ENCODE peak calls at places on chromosome 7, in five cellular contexts. V, I, K, F and A are unnamed samples.

GRCh38 chr7:90551036-90551435 is 45.1 kb upstream of the CDK14 start:
- DNase-seq in V (no peak), I (peak; percentile 2), K (no peak), F (no peak), A (no peak)

GRCh38 chr7:66697451-66698438 is 42.8 kb upstream of the RABGEF1 start:
- DNase-seq in V (no peak), I (peak; percentile 22), K (no peak), F (no peak), A (no peak)

GRCh38 chr7:111803015-111803758 is 240.9 kb upstream of the IMMP2L start:
- DNase-seq in V (no peak), I (peak; percentile 12), K (no peak), F (no peak), A (no peak)

GRCh38 chr7:33278095-33278494 is 148.7 kb downstream of the BBS9 start:
- DNase-seq in V (no peak), I (no peak), K (no peak), F (no peak), A (no peak)

GRCh38 chr7:152848026-152848425 is 88.5 kb downstream of the ACTR3B start:
- DNase-seq in V (no peak), I (no peak), K (no peak), F (no peak), A (no peak)

GRCh38 chr7:27438878-27439589 is 196.4 kb downstream of the EVX1 start:
- DNase-seq in V (no peak), I (no peak), K (no peak), F (no peak), A (no peak)

GRCh38 chr7:137953692-137954470 is 48.0 kb downstream of the CREB3L2 start:
- DNase-seq in V (no peak), I (peak; percentile 51), K (no peak), F (peak; percentile 66), A (no peak)

GRCh38 chr7:97470726-97471125 is 261.2 kb upstream of the TAC1 start:
- DNase-seq in V (no peak), I (no peak), K (no peak), F (no peak), A (no peak)

GRCh38 chr7:20219446-20220292 is 2.5 kb upstream of the MACC1 start:
- DNase-seq in V (peak; percentile 46), I (peak; percentile 91), K (peak; percentile 99), F (peak; percentile 88), A (peak; percentile 48)

GRCh38 chr7:77727936-77728701 is 31.9 kb downstream of the RSBN1L start:
- DNase-seq in V (no peak), I (no peak), K (no peak), F (no peak), A (no peak)

GRCh38 chr7:897771-898376 is 21.5 kb downstream of the GET4 start:
- DNase-seq in V (no peak), I (no peak), K (no peak), F (no peak), A (no peak)

GRCh38 chr7:28813238-28813962 is 144.7 kb downstream of the TRIL start:
- DNase-seq in V (peak; percentile 20), I (no peak), K (peak; percentile 24), F (no peak), A (no peak)

GRCh38 chr7:130960208-130960988 is 226.4 kb upstream of the KLF14 start:
- DNase-seq in V (no peak), I (peak; percentile 94), K (peak; percentile 73), F (no peak), A (peak; percentile 14)

GRCh38 chr7:129667551-129667950 is 56.0 kb downstream of the NRF1 start:
- DNase-seq in V (no peak), I (no peak), K (no peak), F (no peak), A (no peak)

GRCh38 chr7:30909431-30909830 is 2.2 kb upstream of the AQP1 start:
- DNase-seq in V (no peak), I (no peak), K (no peak), F (no peak), A (no peak)

GRCh38 chr7:11193131-11193867 is 219.6 kb downstream of the PHF14 start:
- DNase-seq in V (no peak), I (peak; percentile 9), K (no peak), F (no peak), A (no peak)

GRCh38 chr7:40541336-40541735 is 406.5 kb downstream of the SUGCT start:
- DNase-seq in V (no peak), I (peak; percentile 29), K (no peak), F (no peak), A (no peak)

GRCh38 chr7:120114626-120115025 is 158.3 kb upstream of the KCND2 start:
- DNase-seq in V (no peak), I (no peak), K (no peak), F (no peak), A (no peak)

GRCh38 chr7:151930026-151930653 is 26.1 kb upstream of the GALNTL5 start:
- DNase-seq in V (no peak), I (no peak), K (no peak), F (no peak), A (no peak)

GRCh38 chr7:131546583-131547111 is 9.8 kb downstream of the PODXL start:
- DNase-seq in V (no peak), I (no peak), K (no peak), F (no peak), A (no peak)

GRCh38 chr7:140668641-140669040 is 4.1 kb upstream of the ADCK2 start:
- DNase-seq in V (no peak), I (no peak), K (no peak), F (no peak), A (no peak)

GRCh38 chr7:79933144-79933543 is 201.5 kb upstream of the GNAI1 start:
- DNase-seq in V (no peak), I (no peak), K (no peak), F (no peak), A (no peak)

GRCh38 chr7:16677978-16678494 is 32.1 kb downstream of the BZW2 start:
- DNase-seq in V (no peak), I (no peak), K (no peak), F (no peak), A (no peak)
- H3K4me3 ChIP-seq in V (no peak overlapping the region), I (no peak overlapping the region), K (no peak overlapping the region), F (no peak overlapping the region), A (no peak overlapping the region)

DNA sequence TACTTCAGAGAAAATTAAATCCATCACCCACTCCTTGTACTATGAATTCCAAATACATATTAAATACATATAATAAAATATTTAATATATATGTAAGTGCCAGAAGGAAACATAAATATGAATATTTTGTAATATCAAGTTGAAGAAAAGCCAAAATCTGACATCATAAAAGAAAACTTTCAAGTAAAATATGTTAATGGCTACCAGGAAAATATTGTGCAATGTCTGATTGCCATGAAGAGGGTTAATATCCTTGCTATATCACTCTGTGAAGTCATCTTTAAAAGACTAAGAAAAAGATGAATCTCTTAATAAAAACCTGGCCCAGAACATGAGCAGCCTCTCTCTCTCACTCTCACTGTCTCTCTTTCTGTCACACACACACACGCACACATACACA is 130.2 kb downstream of the EGFR start:
- DNase-seq in V (no peak), I (no peak), K (no peak), F (no peak), A (no peak)
- H3K36me3 ChIP-seq in V (no peaks in the 10 kb centered on the region), I (peaks cover 61% of the 10 kb centered on the region), K (no peaks in the 10 kb centered on the region), F (no peaks in the 10 kb centered on the region), A (peaks cover 24% of the 10 kb centered on the region)

GRCh38 chr7:55092186-55092976 is 73.6 kb downstream of the EGFR start:
- DNase-seq in V (no peak), I (no peak), K (no peak), F (no peak), A (no peak)

GRCh38 chr7:55093674-55094073 is 74.9 kb downstream of the EGFR start:
- DNase-seq in V (no peak), I (no peak), K (no peak), F (no peak), A (no peak)

GRCh38 chr7:55096318-55096717 is 77.5 kb downstream of the EGFR start:
- DNase-seq in V (no peak), I (no peak), K (no peak), F (no peak), A (no peak)

GRCh38 chr7:55094122-55094690 is 75.4 kb downstream of the EGFR start:
- DNase-seq in V (no peak), I (no peak), K (no peak), F (no peak), A (no peak)

DNA sequence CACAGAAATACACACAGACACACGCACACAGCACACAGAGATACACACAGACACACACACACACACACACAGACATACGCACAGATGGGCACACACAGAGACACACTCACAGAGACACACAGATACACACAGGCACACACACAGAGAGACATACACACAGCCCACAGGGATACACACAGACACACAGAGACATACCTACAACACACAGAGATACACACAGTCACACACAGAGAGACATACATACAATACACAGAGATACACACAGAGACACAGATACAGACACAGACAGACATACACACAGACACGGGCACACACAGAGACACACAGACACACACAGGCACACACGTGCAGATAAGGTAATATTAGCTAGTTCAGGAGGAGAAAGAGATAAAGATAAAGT is 76.9 kb downstream of the EGFR start:
- DNase-seq in V (no peak), I (no peak), K (no peak), F (no peak), A (no peak)
- H3K27ac ChIP-seq in V (no peak overlapping the region), I (no peak overlapping the region), K (no peak overlapping the region), F (no peak overlapping the region), A (no peak overlapping the region)

DNA sequence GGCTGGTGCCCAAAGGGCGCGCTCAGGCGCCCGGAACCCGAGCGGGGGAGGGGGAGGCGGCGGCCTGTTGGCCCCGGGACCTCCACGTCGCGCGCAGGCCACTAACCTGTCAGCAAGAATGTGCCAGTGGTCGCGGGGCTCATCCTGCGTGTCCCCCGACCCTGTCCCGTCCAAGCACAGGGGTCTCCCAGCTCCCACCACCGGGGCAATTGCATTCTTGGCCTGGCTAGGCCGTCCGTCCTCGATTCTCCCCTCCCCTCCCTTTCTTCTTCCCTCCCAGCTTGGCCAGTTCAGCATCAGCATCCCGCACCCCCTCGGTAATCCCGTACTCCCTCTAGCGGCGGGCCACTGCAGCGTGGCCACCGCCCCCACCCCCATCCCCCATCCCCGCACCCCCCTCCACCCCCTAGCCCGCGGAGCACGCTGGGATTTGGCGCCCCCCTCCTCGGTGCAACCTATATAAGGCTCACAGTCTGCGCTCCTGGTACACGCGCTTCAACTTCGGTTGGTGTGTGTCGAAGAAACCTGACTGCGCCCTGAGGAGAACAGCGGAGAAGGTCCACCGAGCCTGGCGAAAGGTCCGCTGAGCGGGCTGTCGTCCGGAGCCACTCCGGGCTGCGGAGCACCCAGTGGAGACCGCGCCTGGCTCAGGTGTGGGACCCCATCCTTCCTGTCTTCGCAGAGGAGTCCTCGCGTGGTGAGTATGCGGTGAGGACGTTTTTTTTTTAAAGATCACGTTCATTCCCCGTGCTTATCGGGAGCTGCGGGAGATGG is at the start of gene SGCE:
- DNase-seq in V (peak; percentile 63), I (peak; percentile 71), K (peak; percentile 28), F (peak; percentile 69), A (peak; percentile 5)
- H3K4me3 ChIP-seq in V (peak within 1 kb of the TSS; percentile 73), I (peak within 1 kb of the TSS; percentile 83), K (peak within 1 kb of the TSS; percentile 79), F (peak within 1 kb of the TSS; percentile 40), A (peak within 1 kb of the TSS; percentile 53)

GRCh38 chr7:155693826-155694225 is 49.4 kb downstream of the RBM33 start:
- DNase-seq in V (no peak), I (no peak), K (no peak), F (no peak), A (no peak)
- H3K36me3 ChIP-seq in V (no peaks in the 10 kb centered on the region), I (no peaks in the 10 kb centered on the region), K (peaks cover 6% of the 10 kb centered on the region), F (no peaks in the 10 kb centered on the region), A (no peaks in the 10 kb centered on the region)

GRCh38 chr7:100369105-100369504 is 4.2 kb upstream of the PILRA start:
- DNase-seq in V (peak; percentile 41), I (no peak), K (peak; percentile 90), F (peak; percentile 43), A (no peak)
- H3K27ac ChIP-seq in V (no peak overlapping the region), I (no peak overlapping the region), K (peak overlapping the region; percentile 93), F (peak overlapping the region; percentile 65), A (peak overlapping the region; percentile 25)

GRCh38 chr7:45159296-45159695 is 1.7 kb downstream of the RAMP3 start:
- DNase-seq in V (no peak), I (no peak), K (no peak), F (no peak), A (no peak)
- H3K4me3 ChIP-seq in V (no peak overlapping the region), I (no peak overlapping the region), K (no peak overlapping the region), F (no peak overlapping the region), A (peak overlapping the region; percentile 49)